ENCODE peak calls at places on chromosomes 5 and 9, in nine cellular contexts. M is heart left ventricle; F is aorta; R is GM23248; K is fibroblast of lung; Z is endothelial cell of umbilical vein; X is mesendoderm; A is CD8-positive, alpha-beta T cell; V is effector memory CD4-positive, alpha-beta T cell. D is an unnamed sample. For H3K27me3, the result is how much of the 10 kb centered on the place peaks cover.

GRCh38 chr9:120889606-120890396 is 12.8 kb upstream of the PHF19 start:
- DNase-seq in M (no peak), F (no peak), R (no peak), K (no peak), Z (no peak), X (no peak), A (no peak), V (no peak), D (no peak)

GRCh38 chr5:52784741-52785140 is 3.0 kb upstream of the ITGA1 start:
- DNase-seq in M (no peak), F (no peak), R (no peak), K (no peak), Z (no peak), X (no peak), A (no peak), V (no peak), D (no peak)

GRCh38 chr9:134923466-134923865 is 5.8 kb upstream of the FCN1 start:
- DNase-seq in M (no peak), F (no peak), R (no peak), K (no peak), Z (no peak), X (no peak), A (no peak), V (no peak), D (no peak)

GRCh38 chr5:16644301-16644889 is 27.6 kb upstream of the RETREG1 start:
- DNase-seq in M (no peak), F (no peak), R (no peak), K (no peak), Z (no peak), X (no peak), A (no peak), V (no peak), D (no peak)

GRCh38 chr5:175060264-175060663 is 335.9 kb downstream of the MSX2 start:
- DNase-seq in M (no peak), F (no peak), R (no peak), K (no peak), Z (no peak), X (no peak), A (no peak), V (no peak), D (no peak)

GRCh38 chr9:68515304-68516017 is 25.2 kb downstream of the TMEM252 start:
- DNase-seq in M (no peak), F (no peak), R (peak), K (no peak), Z (no peak), X (no peak), A (no peak), V (no peak), D (no peak)

GRCh38 chr9:133672503-133673259 is 36.5 kb downstream of the DBH start:
- DNase-seq in M (peak), F (no peak), R (no peak), K (no peak), Z (no peak), X (no peak), A (no peak), V (no peak), D (no peak)

GRCh38 chr5:169742773-169743296 is 105.8 kb downstream of the DOCK2 start:
- DNase-seq in M (no peak), F (no peak), R (peak), K (peak), Z (no peak), X (no peak), A (no peak), V (no peak), D (no peak)

GRCh38 chr5:55218966-55219365 is 8.1 kb downstream of the MCIDAS start:
- DNase-seq in M (no peak), F (no peak), R (no peak), K (no peak), Z (no peak), X (peak), A (no peak), V (no peak), D (no peak)

GRCh38 chr9:121838757-121839669 is 187.6 kb downstream of the DAB2IP start:
- DNase-seq in M (peak), F (peak), R (no peak), K (no peak), Z (no peak), X (no peak), A (no peak), V (no peak), D (no peak)

GRCh38 chr5:151805414-151806225 is 33.9 kb downstream of the G3BP1 start:
- DNase-seq in M (no peak), F (no peak), R (peak), K (peak), Z (no peak), X (no peak), A (no peak), V (no peak), D (no peak)

GRCh38 chr5:127029513-127030258 is 672 bp downstream of the MARCHF3 start:
- DNase-seq in M (peak), F (peak), R (peak), K (peak), Z (peak), X (peak), A (peak), V (peak), D (peak)
- H3K4me3 ChIP-seq in M (peak), F (peak), R (peak), K (peak), Z (peak), X (peak), A (peak), V (peak), D (peak)

GRCh38 chr5:119512277-119512676 is 60.0 kb downstream of the HSD17B4 start:
- DNase-seq in M (no peak), F (no peak), R (peak), K (no peak), Z (no peak), X (peak), A (no peak), V (no peak), D (no peak)

GRCh38 chr5:119515192-119515591 is 62.9 kb downstream of the HSD17B4 start:
- DNase-seq in M (no peak), F (no peak), R (peak), K (peak), Z (peak), X (no peak), A (no peak), V (no peak), D (no peak)
- H3K27ac ChIP-seq in M (no peak), F (no peak), R (no peak), K (no peak), Z (no peak), X (no peak), A (no peak), V (no peak), D (no peak)

DNA sequence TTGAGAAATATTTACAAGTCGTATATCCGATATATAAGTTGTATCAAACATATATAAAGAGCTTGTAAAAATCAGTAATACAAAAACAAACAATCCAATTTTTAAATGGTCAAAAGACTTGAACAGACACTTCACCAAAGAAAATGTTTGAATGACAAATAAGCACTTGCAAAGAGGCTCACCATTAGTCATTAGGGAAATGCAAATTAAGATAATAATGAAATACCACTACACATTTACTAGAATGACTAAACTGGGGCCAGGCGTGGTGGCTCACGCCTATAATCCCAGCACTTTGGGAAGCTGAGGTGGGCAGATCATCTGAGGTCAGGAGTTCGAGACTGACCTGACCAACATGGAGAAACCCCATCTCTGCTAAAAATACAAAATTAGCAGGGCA is 134.6 kb upstream of the HAND1 start:
- DNase-seq in M (no peak), F (no peak), R (no peak), K (no peak), Z (no peak), X (no peak), A (no peak), V (no peak), D (no peak)
- H3K27me3 ChIP-seq in M (half or more), F (under half), R (under half), K (under half), Z (under half), X (under half), A (under half), V (under half), D (under half)

GRCh38 chr9:131736440-131736839 is 3.4 kb downstream of the RAPGEF1 start:
- DNase-seq in M (no peak), F (no peak), R (no peak), K (no peak), Z (peak), X (no peak), A (no peak), V (no peak), D (no peak)

GRCh38 chr9:131738838-131739191 is 1.1 kb downstream of the RAPGEF1 start:
- DNase-seq in M (no peak), F (no peak), R (peak), K (no peak), Z (no peak), X (peak), A (no peak), V (no peak), D (no peak)

GRCh38 chr9:131735238-131736181 is 4.4 kb downstream of the RAPGEF1 start:
- DNase-seq in M (no peak), F (no peak), R (peak), K (peak), Z (peak), X (no peak), A (no peak), V (no peak), D (no peak)

GRCh38 chr9:131738293-131738692 is 1.6 kb downstream of the RAPGEF1 start:
- DNase-seq in M (no peak), F (no peak), R (no peak), K (no peak), Z (peak), X (no peak), A (no peak), V (no peak), D (no peak)

GRCh38 chr9:131737426-131737825 is 2.5 kb downstream of the RAPGEF1 start:
- DNase-seq in M (no peak), F (no peak), R (no peak), K (no peak), Z (no peak), X (no peak), A (no peak), V (no peak), D (no peak)
- H3K4me3 ChIP-seq in M (peak), F (no peak), R (no peak), K (no peak), Z (no peak), X (no peak), A (no peak), V (peak), D (no peak)

DNA sequence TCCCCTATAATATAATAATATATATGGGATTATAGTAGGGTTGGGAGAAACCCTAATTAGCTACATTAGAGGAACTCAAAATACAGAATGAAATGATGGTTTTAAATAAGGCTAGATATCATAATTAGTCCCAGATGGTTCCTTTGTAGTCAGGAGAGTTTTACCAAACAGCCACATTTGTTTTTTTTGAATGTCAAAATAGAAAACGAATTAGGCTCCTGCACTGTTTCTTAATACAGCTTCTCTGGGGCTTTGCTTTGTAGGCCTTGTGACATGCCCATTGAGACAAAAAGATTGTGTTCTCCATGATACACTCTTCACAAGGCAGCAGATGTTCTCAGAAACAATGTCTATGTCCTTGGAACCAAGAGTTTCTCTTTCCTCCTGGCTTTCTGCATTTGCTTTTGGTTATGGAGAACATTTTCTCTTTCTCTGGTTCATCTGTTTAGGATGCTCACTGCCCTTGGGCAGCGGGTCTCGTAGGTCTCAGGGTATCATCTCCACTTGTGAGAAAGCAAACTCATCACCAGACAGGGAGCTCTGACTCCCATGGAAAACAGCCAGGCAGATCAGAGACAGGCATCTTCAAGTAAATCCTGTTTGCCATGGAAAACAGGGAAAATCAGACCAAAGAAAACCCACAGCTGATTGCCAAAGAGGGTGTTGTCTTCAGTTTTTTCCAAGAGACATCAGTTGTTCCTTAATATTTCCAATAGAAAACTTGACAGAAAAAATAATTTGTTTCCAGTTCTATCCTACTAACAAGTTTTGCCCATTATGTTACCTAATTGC is 54.1 kb upstream of the RPS23 start:
- DNase-seq in M (no peak), F (no peak), R (peak), K (peak), Z (no peak), X (no peak), A (no peak), V (no peak), D (no peak)
- H3K27ac ChIP-seq in M (peak), F (peak), R (peak), K (no peak), Z (no peak), X (no peak), A (no peak), V (no peak), D (no peak)

GRCh38 chr5:7850533-7851239 is at the start of gene CFAP90:
- DNase-seq in M (peak), F (peak), R (peak), K (peak), Z (peak), X (peak), A (no peak), V (peak), D (peak)
- H3K27me3 ChIP-seq in M (under half), F (under half), R (under half), K (under half), Z (under half), X (under half), A (under half), V (under half), D (under half)

GRCh38 chr9:4491621-4491975 is 1.3 kb downstream of the SLC1A1 start:
- DNase-seq in M (no peak), F (no peak), R (no peak), K (no peak), Z (no peak), X (peak), A (no peak), V (no peak), D (no peak)
- H3K4me3 ChIP-seq in M (peak), F (no peak), R (peak), K (peak), Z (peak), X (no peak), A (no peak), V (peak), D (peak)

GRCh38 chr5:150270546-150271295 is 18.9 kb downstream of the CAMK2A start:
- DNase-seq in M (no peak), F (no peak), R (no peak), K (no peak), Z (no peak), X (peak), A (no peak), V (no peak), D (no peak)
- H3K27ac ChIP-seq in M (no peak), F (no peak), R (no peak), K (no peak), Z (no peak), X (no peak), A (no peak), V (no peak), D (peak)

D was measured in dorsolateral prefrontal cortex.